ENCODE peak calls at places on chromosomes 13 and 19, in seven cellular contexts. One of them, this sample, is unnamed.

GRCh38 chr19:41535029-41535622 is 40.8 kb upstream of the CEACAM21 start:
- DNase-seq in ascending aorta: no peak
- DNase-seq in AG09319: no peak
- DNase-seq in MCF 10A: no peak
- DNase-seq in CD4-positive, alpha-beta T cell: no peak
- DNase-seq in neural crest cell: no peak
- DNase-seq in progenitor cell of endocrine pancreas: no peak
- DNase-seq in this sample: no peak

GRCh38 chr19:49988433-49988832 is 27.5 kb upstream of the SIGLEC11 start:
- DNase-seq in MCF 10A: peak
- DNase-seq in ascending aorta: no peak
- DNase-seq in neural crest cell: no peak
- DNase-seq in progenitor cell of endocrine pancreas: no peak
- DNase-seq in AG09319: no peak
- DNase-seq in CD4-positive, alpha-beta T cell: no peak
- DNase-seq in this sample: no peak

GRCh38 chr13:80100636-80101035 is 240.3 kb downstream of the SPRY2 start:
- DNase-seq in MCF 10A: no peak
- DNase-seq in progenitor cell of endocrine pancreas: no peak
- DNase-seq in neural crest cell: no peak
- DNase-seq in ascending aorta: no peak
- DNase-seq in CD4-positive, alpha-beta T cell: no peak
- DNase-seq in AG09319: no peak
- DNase-seq in this sample: no peak

GRCh38 chr13:106028916-106029315 is 506.5 kb downstream of the EFNB2 start:
- DNase-seq in CD4-positive, alpha-beta T cell: no peak
- DNase-seq in neural crest cell: no peak
- DNase-seq in AG09319: no peak
- DNase-seq in MCF 10A: no peak
- DNase-seq in ascending aorta: no peak
- DNase-seq in progenitor cell of endocrine pancreas: no peak
- DNase-seq in this sample: no peak

GRCh38 chr13:90445179-90445578 is 902.3 kb upstream of the MIR17HG start:
- DNase-seq in CD4-positive, alpha-beta T cell: no peak
- DNase-seq in MCF 10A: peak
- DNase-seq in AG09319: peak
- DNase-seq in ascending aorta: peak
- DNase-seq in neural crest cell: no peak
- DNase-seq in progenitor cell of endocrine pancreas: no peak
- DNase-seq in this sample: no peak

GRCh38 chr13:65460136-65460535 is 1770.0 kb downstream of the PCDH9 start:
- DNase-seq in MCF 10A: no peak
- DNase-seq in neural crest cell: no peak
- DNase-seq in progenitor cell of endocrine pancreas: no peak
- DNase-seq in ascending aorta: no peak
- DNase-seq in AG09319: no peak
- DNase-seq in CD4-positive, alpha-beta T cell: no peak
- DNase-seq in this sample: no peak

GRCh38 chr13:51153527-51153926 is 42.5 kb upstream of the C13orf42 start:
- DNase-seq in progenitor cell of endocrine pancreas: no peak
- DNase-seq in neural crest cell: no peak
- DNase-seq in ascending aorta: no peak
- DNase-seq in AG09319: no peak
- DNase-seq in MCF 10A: no peak
- DNase-seq in CD4-positive, alpha-beta T cell: no peak
- DNase-seq in this sample: no peak

GRCh38 chr19:32977269-32977668 is 5.2 kb downstream of the FAAP24 start:
- DNase-seq in ascending aorta: no peak
- DNase-seq in progenitor cell of endocrine pancreas: no peak
- DNase-seq in MCF 10A: peak
- DNase-seq in neural crest cell: no peak
- DNase-seq in AG09319: no peak
- DNase-seq in CD4-positive, alpha-beta T cell: no peak
- DNase-seq in this sample: no peak

GRCh38 chr13:79898202-79898826 is 417.4 kb downstream of the NDFIP2 start:
- DNase-seq in neural crest cell: no peak
- DNase-seq in CD4-positive, alpha-beta T cell: no peak
- DNase-seq in MCF 10A: no peak
- DNase-seq in ascending aorta: no peak
- DNase-seq in AG09319: no peak
- DNase-seq in progenitor cell of endocrine pancreas: no peak
- DNase-seq in this sample: no peak

GRCh38 chr13:109802936-109803335 is 16.6 kb upstream of the IRS2 start:
- DNase-seq in progenitor cell of endocrine pancreas: no peak
- DNase-seq in AG09319: no peak
- DNase-seq in CD4-positive, alpha-beta T cell: no peak
- DNase-seq in ascending aorta: no peak
- DNase-seq in MCF 10A: no peak
- DNase-seq in neural crest cell: no peak
- DNase-seq in this sample: no peak

GRCh38 chr13:92842145-92842544 is 384.5 kb upstream of the GPC6 start:
- DNase-seq in MCF 10A: peak
- DNase-seq in ascending aorta: peak
- DNase-seq in neural crest cell: no peak
- DNase-seq in progenitor cell of endocrine pancreas: no peak
- DNase-seq in CD4-positive, alpha-beta T cell: no peak
- DNase-seq in AG09319: peak
- DNase-seq in this sample: no peak

GRCh38 chr19:1824252-1824622 is 12.2 kb upstream of the ATP8B3 start:
- DNase-seq in AG09319: no peak
- DNase-seq in MCF 10A: no peak
- DNase-seq in neural crest cell: no peak
- DNase-seq in ascending aorta: no peak
- DNase-seq in CD4-positive, alpha-beta T cell: no peak
- DNase-seq in progenitor cell of endocrine pancreas: no peak
- DNase-seq in this sample: no peak

GRCh38 chr19:48672994-48673393 is at the start of gene NTN5:
- DNase-seq in AG09319: no peak
- DNase-seq in neural crest cell: no peak
- DNase-seq in MCF 10A: no peak
- DNase-seq in ascending aorta: no peak
- DNase-seq in CD4-positive, alpha-beta T cell: no peak
- DNase-seq in progenitor cell of endocrine pancreas: no peak
- DNase-seq in this sample: no peak

GRCh38 chr19:53160350-53160749 is 1.5 kb upstream of the ZNF347 start:
- DNase-seq in ascending aorta: no peak
- DNase-seq in AG09319: no peak
- DNase-seq in progenitor cell of endocrine pancreas: no peak
- DNase-seq in neural crest cell: no peak
- DNase-seq in MCF 10A: no peak
- DNase-seq in CD4-positive, alpha-beta T cell: no peak
- DNase-seq in this sample: no peak

GRCh38 chr19:14003279-14004051 is 2.7 kb downstream of the RFX1 start:
- DNase-seq in progenitor cell of endocrine pancreas: no peak
- DNase-seq in AG09319: no peak
- DNase-seq in ascending aorta: no peak
- DNase-seq in CD4-positive, alpha-beta T cell: no peak
- DNase-seq in neural crest cell: no peak
- DNase-seq in MCF 10A: no peak
- DNase-seq in this sample: no peak

GRCh38 chr19:53908106-53908932 is 759 bp upstream of the CACNG7 start:
- DNase-seq in AG09319: no peak
- DNase-seq in ascending aorta: no peak
- DNase-seq in CD4-positive, alpha-beta T cell: peak
- DNase-seq in neural crest cell: peak
- DNase-seq in MCF 10A: peak
- DNase-seq in progenitor cell of endocrine pancreas: no peak
- DNase-seq in this sample: no peak

GRCh38 chr13:22076658-22077057 is 405.8 kb downstream of the FGF9 start:
- DNase-seq in AG09319: no peak
- DNase-seq in progenitor cell of endocrine pancreas: no peak
- DNase-seq in MCF 10A: no peak
- DNase-seq in neural crest cell: no peak
- DNase-seq in CD4-positive, alpha-beta T cell: no peak
- DNase-seq in ascending aorta: no peak
- DNase-seq in this sample: no peak

GRCh38 chr19:54192972-54193371 is 1.9 kb downstream of the TSEN34 start:
- DNase-seq in CD4-positive, alpha-beta T cell: no peak
- DNase-seq in MCF 10A: no peak
- DNase-seq in progenitor cell of endocrine pancreas: no peak
- DNase-seq in ascending aorta: no peak
- DNase-seq in neural crest cell: no peak
- DNase-seq in AG09319: no peak
- DNase-seq in this sample: no peak

GRCh38 chr13:107809125-107809524 is 406.2 kb downstream of the LIG4 start:
- DNase-seq in ascending aorta: no peak
- DNase-seq in AG09319: no peak
- DNase-seq in neural crest cell: no peak
- DNase-seq in progenitor cell of endocrine pancreas: no peak
- DNase-seq in MCF 10A: no peak
- DNase-seq in CD4-positive, alpha-beta T cell: no peak
- DNase-seq in this sample: no peak

GRCh38 chr13:37947419-37948140 is 78.0 kb upstream of the TRPC4 start:
- DNase-seq in CD4-positive, alpha-beta T cell: no peak
- DNase-seq in progenitor cell of endocrine pancreas: no peak
- DNase-seq in AG09319: no peak
- DNase-seq in ascending aorta: no peak
- DNase-seq in neural crest cell: no peak
- DNase-seq in MCF 10A: no peak
- DNase-seq in this sample: no peak

GRCh38 chr19:41862445-41862986 is 2.5 kb downstream of the RPS19 start:
- DNase-seq in progenitor cell of endocrine pancreas: no peak
- DNase-seq in neural crest cell: no peak
- DNase-seq in ascending aorta: no peak
- DNase-seq in CD4-positive, alpha-beta T cell: no peak
- DNase-seq in AG09319: no peak
- DNase-seq in MCF 10A: no peak
- DNase-seq in this sample: no peak

GRCh38 chr19:57280913-57281425 is 684 bp downstream of the ZNF460 start:
- DNase-seq in MCF 10A: peak
- DNase-seq in neural crest cell: no peak
- DNase-seq in ascending aorta: no peak
- DNase-seq in AG09319: no peak
- DNase-seq in CD4-positive, alpha-beta T cell: no peak
- DNase-seq in progenitor cell of endocrine pancreas: no peak
- DNase-seq in this sample: no peak

GRCh38 chr19:595326-596262 is 5.9 kb downstream of the HCN2 start:
- DNase-seq in ascending aorta: no peak
- DNase-seq in CD4-positive, alpha-beta T cell: no peak
- DNase-seq in neural crest cell: no peak
- DNase-seq in progenitor cell of endocrine pancreas: no peak
- DNase-seq in AG09319: no peak
- DNase-seq in MCF 10A: no peak
- DNase-seq in this sample: no peak

GRCh38 chr13:49466240-49466914 is 22.3 kb downstream of the SETDB2 start:
- DNase-seq in ascending aorta: no peak
- DNase-seq in AG09319: no peak
- DNase-seq in CD4-positive, alpha-beta T cell: no peak
- DNase-seq in neural crest cell: no peak
- DNase-seq in MCF 10A: no peak
- DNase-seq in progenitor cell of endocrine pancreas: no peak
- DNase-seq in this sample: no peak

GRCh38 chr19:41994521-41994971 is 516 bp upstream of the ATP1A3 start:
- DNase-seq in AG09319: no peak
- DNase-seq in progenitor cell of endocrine pancreas: no peak
- DNase-seq in neural crest cell: no peak
- DNase-seq in CD4-positive, alpha-beta T cell: no peak
- DNase-seq in ascending aorta: no peak
- DNase-seq in MCF 10A: no peak
- DNase-seq in this sample: no peak

GRCh38 chr13:51339952-51340732 is 651 bp downstream of the SERPINE3 start:
- DNase-seq in AG09319: no peak
- DNase-seq in neural crest cell: no peak
- DNase-seq in ascending aorta: no peak
- DNase-seq in MCF 10A: peak
- DNase-seq in progenitor cell of endocrine pancreas: no peak
- DNase-seq in CD4-positive, alpha-beta T cell: no peak
- DNase-seq in this sample: no peak

GRCh38 chr19:33094504-33095067 is 13.6 kb downstream of the GPATCH1 start:
- DNase-seq in MCF 10A: no peak
- DNase-seq in progenitor cell of endocrine pancreas: no peak
- DNase-seq in neural crest cell: no peak
- DNase-seq in CD4-positive, alpha-beta T cell: no peak
- DNase-seq in AG09319: no peak
- DNase-seq in ascending aorta: no peak
- DNase-seq in this sample: no peak

GRCh38 chr19:8243146-8243545 is 34.0 kb downstream of the CERS4 start:
- DNase-seq in progenitor cell of endocrine pancreas: no peak
- DNase-seq in neural crest cell: no peak
- DNase-seq in AG09319: no peak
- DNase-seq in MCF 10A: no peak
- DNase-seq in ascending aorta: no peak
- DNase-seq in CD4-positive, alpha-beta T cell: no peak
- DNase-seq in this sample: no peak
- TF ChIP-seq CTCF in progenitor cell of endocrine pancreas: no peak
- TF ChIP-seq CTCF in neural crest cell: no peak
- TF ChIP-seq CTCF in AG09319: no peak
- TF ChIP-seq CTCF in MCF 10A: no peak
- TF ChIP-seq CTCF in ascending aorta: no peak
- TF ChIP-seq CTCF in CD4-positive, alpha-beta T cell: no peak
- TF ChIP-seq CTCF in this sample: no peak

DNA sequence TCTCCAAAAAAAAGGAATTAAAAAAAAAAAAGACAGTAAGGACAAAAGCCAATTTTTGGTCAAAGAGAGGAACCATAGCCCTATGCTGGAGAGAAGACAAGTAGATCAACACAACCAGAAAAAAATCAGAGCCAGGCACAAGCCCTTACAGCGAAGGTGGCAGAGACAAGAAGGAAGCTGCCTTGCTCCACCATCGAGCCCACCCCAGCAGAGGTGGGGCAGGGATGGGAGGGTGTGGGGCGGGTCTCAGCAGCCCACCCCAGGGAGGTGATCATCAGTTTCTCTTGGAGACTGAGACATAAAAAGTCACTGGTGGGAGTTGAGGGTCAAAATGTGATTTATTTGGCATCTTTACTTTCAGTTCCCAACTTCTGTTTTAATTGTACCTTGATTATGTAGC is 332.4 kb downstream of the FOXO1 start:
- DNase-seq in progenitor cell of endocrine pancreas: no peak
- DNase-seq in neural crest cell: no peak
- DNase-seq in ascending aorta: no peak
- DNase-seq in CD4-positive, alpha-beta T cell: no peak
- DNase-seq in MCF 10A: no peak
- DNase-seq in AG09319: no peak
- DNase-seq in this sample: no peak
- TF ChIP-seq CTCF in progenitor cell of endocrine pancreas: no peak
- TF ChIP-seq CTCF in neural crest cell: no peak
- TF ChIP-seq CTCF in ascending aorta: no peak
- TF ChIP-seq CTCF in CD4-positive, alpha-beta T cell: no peak
- TF ChIP-seq CTCF in MCF 10A: no peak
- TF ChIP-seq CTCF in AG09319: no peak
- TF ChIP-seq CTCF in this sample: no peak

GRCh38 chr19:30001794-30002193 is 59.8 kb downstream of the URI1 start:
- DNase-seq in progenitor cell of endocrine pancreas: no peak
- DNase-seq in ascending aorta: no peak
- DNase-seq in MCF 10A: peak
- DNase-seq in neural crest cell: no peak
- DNase-seq in AG09319: no peak
- DNase-seq in CD4-positive, alpha-beta T cell: no peak
- DNase-seq in this sample: no peak
- TF ChIP-seq CTCF in progenitor cell of endocrine pancreas: peak
- TF ChIP-seq CTCF in ascending aorta: no peak
- TF ChIP-seq CTCF in MCF 10A: no peak
- TF ChIP-seq CTCF in neural crest cell: peak
- TF ChIP-seq CTCF in AG09319: no peak
- TF ChIP-seq CTCF in CD4-positive, alpha-beta T cell: no peak
- TF ChIP-seq CTCF in this sample: no peak

DNA sequence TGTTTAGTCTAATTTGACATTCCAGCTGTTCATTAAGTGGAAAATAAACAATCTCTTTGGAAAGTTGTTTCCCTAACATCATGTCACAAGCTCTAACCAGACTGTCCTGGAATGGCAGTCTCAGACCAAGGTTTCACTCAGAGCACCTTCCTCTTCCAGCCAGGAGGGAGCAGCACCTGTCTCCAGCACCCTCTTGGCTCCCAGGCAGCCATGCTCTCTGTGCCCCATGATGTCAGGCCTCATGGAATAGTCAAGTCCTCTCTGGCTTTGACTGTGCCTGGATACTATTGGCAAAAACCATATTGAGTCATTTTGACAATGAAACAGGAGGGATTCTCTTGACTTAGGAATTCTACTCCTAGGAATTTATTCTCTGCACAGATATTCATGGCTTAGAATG is 171.4 kb downstream of the OXGR1 start:
- DNase-seq in progenitor cell of endocrine pancreas: no peak
- DNase-seq in CD4-positive, alpha-beta T cell: no peak
- DNase-seq in neural crest cell: no peak
- DNase-seq in MCF 10A: peak
- DNase-seq in AG09319: no peak
- DNase-seq in ascending aorta: no peak
- DNase-seq in this sample: no peak
- TF ChIP-seq CTCF in progenitor cell of endocrine pancreas: peak
- TF ChIP-seq CTCF in CD4-positive, alpha-beta T cell: no peak
- TF ChIP-seq CTCF in neural crest cell: peak
- TF ChIP-seq CTCF in MCF 10A: peak
- TF ChIP-seq CTCF in AG09319: no peak
- TF ChIP-seq CTCF in ascending aorta: no peak
- TF ChIP-seq CTCF in this sample: no peak

This sample was measured in activated B cell treated with CpG ODN at 0.5 μM for 24 hours.